ENCODE peak calls at places on chromosomes 16 and 17, in eight cellular contexts. One of them, this sample, is unnamed.

GRCh38 chr16:22855231-22855630 is 41.3 kb downstream of the HS3ST2 start:
- DNase-seq in epithelial cell of prostate: no peak
- DNase-seq in fibroblast of pulmonary artery: no peak
- DNase-seq in stromal cell of bone marrow: no peak
- DNase-seq in activated T-helper 9 cell treated with anti-CD3 and anti-CD28 coated beads, Interleukin-2, amount 50 U/mL, for 16 hours: no peak
- DNase-seq in effector memory CD4-positive, alpha-beta T cell: no peak
- DNase-seq in COR-L47: no peak
- DNase-seq in MV-4-11: no peak
- DNase-seq in this sample: no peak

GRCh38 chr17:11205656-11206055 is 35.4 kb upstream of the SHISA6 start:
- DNase-seq in MV-4-11: no peak
- DNase-seq in effector memory CD4-positive, alpha-beta T cell: no peak
- DNase-seq in epithelial cell of prostate: no peak
- DNase-seq in stromal cell of bone marrow: no peak
- DNase-seq in activated T-helper 9 cell treated with anti-CD3 and anti-CD28 coated beads, Interleukin-2, amount 50 U/mL, for 16 hours: no peak
- DNase-seq in COR-L47: no peak
- DNase-seq in fibroblast of pulmonary artery: no peak
- DNase-seq in this sample: no peak

GRCh38 chr16:65744401-65744800 is 622.1 kb upstream of the CDH5 start:
- DNase-seq in fibroblast of pulmonary artery: no peak
- DNase-seq in activated T-helper 9 cell treated with anti-CD3 and anti-CD28 coated beads, Interleukin-2, amount 50 U/mL, for 16 hours: no peak
- DNase-seq in stromal cell of bone marrow: no peak
- DNase-seq in epithelial cell of prostate: no peak
- DNase-seq in effector memory CD4-positive, alpha-beta T cell: no peak
- DNase-seq in COR-L47: no peak
- DNase-seq in MV-4-11: no peak
- DNase-seq in this sample: no peak

GRCh38 chr16:52251495-52251894 is 295.4 kb downstream of the TOX3 start:
- DNase-seq in effector memory CD4-positive, alpha-beta T cell: no peak
- DNase-seq in stromal cell of bone marrow: no peak
- DNase-seq in activated T-helper 9 cell treated with anti-CD3 and anti-CD28 coated beads, Interleukin-2, amount 50 U/mL, for 16 hours: no peak
- DNase-seq in epithelial cell of prostate: no peak
- DNase-seq in MV-4-11: no peak
- DNase-seq in COR-L47: peak; percentile 83
- DNase-seq in fibroblast of pulmonary artery: no peak
- DNase-seq in this sample: no peak

GRCh38 chr16:3509470-3509928 is 8.7 kb downstream of the CLUAP1 start:
- DNase-seq in fibroblast of pulmonary artery: no peak
- DNase-seq in COR-L47: no peak
- DNase-seq in epithelial cell of prostate: peak; percentile 58
- DNase-seq in stromal cell of bone marrow: no peak
- DNase-seq in activated T-helper 9 cell treated with anti-CD3 and anti-CD28 coated beads, Interleukin-2, amount 50 U/mL, for 16 hours: peak; percentile 40
- DNase-seq in MV-4-11: no peak
- DNase-seq in effector memory CD4-positive, alpha-beta T cell: peak; percentile 60
- DNase-seq in this sample: no peak

GRCh38 chr16:1351582-1352362 is at the start of the genes GNPTG and TSR3:
- DNase-seq in fibroblast of pulmonary artery: peak; percentile 91
- DNase-seq in stromal cell of bone marrow: peak; percentile 70
- DNase-seq in epithelial cell of prostate: peak; percentile 69
- DNase-seq in effector memory CD4-positive, alpha-beta T cell: peak; percentile 75
- DNase-seq in activated T-helper 9 cell treated with anti-CD3 and anti-CD28 coated beads, Interleukin-2, amount 50 U/mL, for 16 hours: peak; percentile 81
- DNase-seq in MV-4-11: peak; percentile 80
- DNase-seq in COR-L47: peak; percentile 79
- DNase-seq in this sample: peak; percentile 85

GRCh38 chr17:44045493-44045892 is 21.0 kb downstream of the LSM12 start:
- DNase-seq in COR-L47: no peak
- DNase-seq in activated T-helper 9 cell treated with anti-CD3 and anti-CD28 coated beads, Interleukin-2, amount 50 U/mL, for 16 hours: no peak
- DNase-seq in stromal cell of bone marrow: no peak
- DNase-seq in effector memory CD4-positive, alpha-beta T cell: no peak
- DNase-seq in MV-4-11: no peak
- DNase-seq in epithelial cell of prostate: no peak
- DNase-seq in fibroblast of pulmonary artery: no peak
- DNase-seq in this sample: no peak

GRCh38 chr17:4965311-4965986 is 2.2 kb downstream of the SPAG7 start:
- DNase-seq in epithelial cell of prostate: no peak
- DNase-seq in effector memory CD4-positive, alpha-beta T cell: no peak
- DNase-seq in fibroblast of pulmonary artery: no peak
- DNase-seq in stromal cell of bone marrow: no peak
- DNase-seq in COR-L47: no peak
- DNase-seq in activated T-helper 9 cell treated with anti-CD3 and anti-CD28 coated beads, Interleukin-2, amount 50 U/mL, for 16 hours: no peak
- DNase-seq in MV-4-11: no peak
- DNase-seq in this sample: no peak

GRCh38 chr17:20170085-20170484 is 160.9 kb downstream of the SPECC1 start:
- DNase-seq in effector memory CD4-positive, alpha-beta T cell: no peak
- DNase-seq in stromal cell of bone marrow: no peak
- DNase-seq in MV-4-11: no peak
- DNase-seq in epithelial cell of prostate: no peak
- DNase-seq in activated T-helper 9 cell treated with anti-CD3 and anti-CD28 coated beads, Interleukin-2, amount 50 U/mL, for 16 hours: no peak
- DNase-seq in fibroblast of pulmonary artery: no peak
- DNase-seq in COR-L47: no peak
- DNase-seq in this sample: no peak

GRCh38 chr16:69610356-69610755 is 44.6 kb downstream of the NFAT5 start:
- DNase-seq in MV-4-11: no peak
- DNase-seq in epithelial cell of prostate: no peak
- DNase-seq in COR-L47: no peak
- DNase-seq in activated T-helper 9 cell treated with anti-CD3 and anti-CD28 coated beads, Interleukin-2, amount 50 U/mL, for 16 hours: no peak
- DNase-seq in stromal cell of bone marrow: no peak
- DNase-seq in fibroblast of pulmonary artery: no peak
- DNase-seq in effector memory CD4-positive, alpha-beta T cell: no peak
- DNase-seq in this sample: no peak

GRCh38 chr16:4245400-4245799 is 3.5 kb upstream of the SRL start:
- DNase-seq in stromal cell of bone marrow: no peak
- DNase-seq in COR-L47: no peak
- DNase-seq in epithelial cell of prostate: no peak
- DNase-seq in effector memory CD4-positive, alpha-beta T cell: no peak
- DNase-seq in fibroblast of pulmonary artery: peak; percentile 46
- DNase-seq in activated T-helper 9 cell treated with anti-CD3 and anti-CD28 coated beads, Interleukin-2, amount 50 U/mL, for 16 hours: no peak
- DNase-seq in MV-4-11: peak; percentile 23
- DNase-seq in this sample: no peak

GRCh38 chr16:70152578-70153302 is 20.8 kb upstream of the CLEC18C start:
- DNase-seq in epithelial cell of prostate: no peak
- DNase-seq in MV-4-11: no peak
- DNase-seq in COR-L47: no peak
- DNase-seq in fibroblast of pulmonary artery: no peak
- DNase-seq in stromal cell of bone marrow: no peak
- DNase-seq in effector memory CD4-positive, alpha-beta T cell: no peak
- DNase-seq in activated T-helper 9 cell treated with anti-CD3 and anti-CD28 coated beads, Interleukin-2, amount 50 U/mL, for 16 hours: no peak
- DNase-seq in this sample: no peak

GRCh38 chr17:17692353-17693252 is 11.3 kb downstream of the RAI1 start:
- DNase-seq in stromal cell of bone marrow: no peak
- DNase-seq in epithelial cell of prostate: no peak
- DNase-seq in effector memory CD4-positive, alpha-beta T cell: no peak
- DNase-seq in COR-L47: no peak
- DNase-seq in activated T-helper 9 cell treated with anti-CD3 and anti-CD28 coated beads, Interleukin-2, amount 50 U/mL, for 16 hours: no peak
- DNase-seq in MV-4-11: peak; percentile 13
- DNase-seq in fibroblast of pulmonary artery: no peak
- DNase-seq in this sample: no peak

GRCh38 chr16:3057181-3058166 is 8.0 kb upstream of the IL32 start:
- DNase-seq in COR-L47: no peak
- DNase-seq in activated T-helper 9 cell treated with anti-CD3 and anti-CD28 coated beads, Interleukin-2, amount 50 U/mL, for 16 hours: no peak
- DNase-seq in stromal cell of bone marrow: no peak
- DNase-seq in epithelial cell of prostate: no peak
- DNase-seq in MV-4-11: no peak
- DNase-seq in fibroblast of pulmonary artery: no peak
- DNase-seq in effector memory CD4-positive, alpha-beta T cell: no peak
- DNase-seq in this sample: no peak

GRCh38 chr17:81420769-81421462 is 25.7 kb downstream of the BAHCC1 start:
- DNase-seq in fibroblast of pulmonary artery: peak; percentile 48
- DNase-seq in effector memory CD4-positive, alpha-beta T cell: no peak
- DNase-seq in COR-L47: no peak
- DNase-seq in epithelial cell of prostate: no peak
- DNase-seq in stromal cell of bone marrow: no peak
- DNase-seq in activated T-helper 9 cell treated with anti-CD3 and anti-CD28 coated beads, Interleukin-2, amount 50 U/mL, for 16 hours: no peak
- DNase-seq in MV-4-11: no peak
- DNase-seq in this sample: no peak

GRCh38 chr16:67963325-67964321 is 4.8 kb downstream of the SLC12A4 start:
- DNase-seq in activated T-helper 9 cell treated with anti-CD3 and anti-CD28 coated beads, Interleukin-2, amount 50 U/mL, for 16 hours: no peak
- DNase-seq in effector memory CD4-positive, alpha-beta T cell: no peak
- DNase-seq in epithelial cell of prostate: no peak
- DNase-seq in COR-L47: no peak
- DNase-seq in stromal cell of bone marrow: no peak
- DNase-seq in fibroblast of pulmonary artery: peak; percentile 15
- DNase-seq in MV-4-11: no peak
- DNase-seq in this sample: no peak

GRCh38 chr16:82192665-82193064 is 22.6 kb upstream of the MPHOSPH6 start:
- DNase-seq in stromal cell of bone marrow: peak; percentile 52
- DNase-seq in COR-L47: no peak
- DNase-seq in effector memory CD4-positive, alpha-beta T cell: no peak
- DNase-seq in fibroblast of pulmonary artery: peak; percentile 90
- DNase-seq in epithelial cell of prostate: peak; percentile 62
- DNase-seq in activated T-helper 9 cell treated with anti-CD3 and anti-CD28 coated beads, Interleukin-2, amount 50 U/mL, for 16 hours: no peak
- DNase-seq in MV-4-11: peak; percentile 94
- DNase-seq in this sample: no peak

GRCh38 chr17:50501054-50501453 is 7.2 kb upstream of the MYCBPAP start:
- DNase-seq in epithelial cell of prostate: no peak
- DNase-seq in effector memory CD4-positive, alpha-beta T cell: no peak
- DNase-seq in MV-4-11: no peak
- DNase-seq in stromal cell of bone marrow: no peak
- DNase-seq in activated T-helper 9 cell treated with anti-CD3 and anti-CD28 coated beads, Interleukin-2, amount 50 U/mL, for 16 hours: no peak
- DNase-seq in COR-L47: no peak
- DNase-seq in fibroblast of pulmonary artery: no peak
- DNase-seq in this sample: no peak

GRCh38 chr17:20009052-20009301 is 182 bp upstream of the SPECC1 start:
- DNase-seq in effector memory CD4-positive, alpha-beta T cell: no peak
- DNase-seq in activated T-helper 9 cell treated with anti-CD3 and anti-CD28 coated beads, Interleukin-2, amount 50 U/mL, for 16 hours: no peak
- DNase-seq in MV-4-11: no peak
- DNase-seq in COR-L47: no peak
- DNase-seq in stromal cell of bone marrow: peak; percentile 30
- DNase-seq in fibroblast of pulmonary artery: no peak
- DNase-seq in epithelial cell of prostate: no peak
- DNase-seq in this sample: no peak

GRCh38 chr17:57600092-57600491 is 145.0 kb downstream of the CCDC182 start:
- DNase-seq in fibroblast of pulmonary artery: no peak
- DNase-seq in MV-4-11: peak; percentile 88
- DNase-seq in stromal cell of bone marrow: no peak
- DNase-seq in effector memory CD4-positive, alpha-beta T cell: no peak
- DNase-seq in activated T-helper 9 cell treated with anti-CD3 and anti-CD28 coated beads, Interleukin-2, amount 50 U/mL, for 16 hours: no peak
- DNase-seq in epithelial cell of prostate: no peak
- DNase-seq in COR-L47: no peak
- DNase-seq in this sample: no peak

GRCh38 chr16:84450176-84450865 is 54.1 kb downstream of the MEAK7 start:
- DNase-seq in COR-L47: no peak
- DNase-seq in epithelial cell of prostate: no peak
- DNase-seq in fibroblast of pulmonary artery: no peak
- DNase-seq in effector memory CD4-positive, alpha-beta T cell: no peak
- DNase-seq in MV-4-11: no peak
- DNase-seq in activated T-helper 9 cell treated with anti-CD3 and anti-CD28 coated beads, Interleukin-2, amount 50 U/mL, for 16 hours: no peak
- DNase-seq in stromal cell of bone marrow: no peak
- DNase-seq in this sample: no peak

GRCh38 chr17:41779954-41780353 is 6.6 kb downstream of the JUP start:
- DNase-seq in stromal cell of bone marrow: no peak
- DNase-seq in fibroblast of pulmonary artery: no peak
- DNase-seq in activated T-helper 9 cell treated with anti-CD3 and anti-CD28 coated beads, Interleukin-2, amount 50 U/mL, for 16 hours: no peak
- DNase-seq in MV-4-11: no peak
- DNase-seq in effector memory CD4-positive, alpha-beta T cell: no peak
- DNase-seq in epithelial cell of prostate: no peak
- DNase-seq in COR-L47: no peak
- DNase-seq in this sample: no peak

GRCh38 chr17:78429618-78429995 is 51.2 kb downstream of the PGS1 start:
- DNase-seq in effector memory CD4-positive, alpha-beta T cell: no peak
- DNase-seq in COR-L47: no peak
- DNase-seq in MV-4-11: peak; percentile 22
- DNase-seq in activated T-helper 9 cell treated with anti-CD3 and anti-CD28 coated beads, Interleukin-2, amount 50 U/mL, for 16 hours: no peak
- DNase-seq in epithelial cell of prostate: no peak
- DNase-seq in stromal cell of bone marrow: no peak
- DNase-seq in fibroblast of pulmonary artery: no peak
- DNase-seq in this sample: no peak

GRCh38 chr17:56098746-56099145 is 54.5 kb upstream of the ANKFN1 start:
- DNase-seq in fibroblast of pulmonary artery: no peak
- DNase-seq in effector memory CD4-positive, alpha-beta T cell: no peak
- DNase-seq in activated T-helper 9 cell treated with anti-CD3 and anti-CD28 coated beads, Interleukin-2, amount 50 U/mL, for 16 hours: no peak
- DNase-seq in stromal cell of bone marrow: no peak
- DNase-seq in epithelial cell of prostate: no peak
- DNase-seq in COR-L47: no peak
- DNase-seq in MV-4-11: no peak
- DNase-seq in this sample: no peak

GRCh38 chr17:68289936-68290267 is 1.0 kb downstream of the SLC16A6 start:
- DNase-seq in MV-4-11: no peak
- DNase-seq in activated T-helper 9 cell treated with anti-CD3 and anti-CD28 coated beads, Interleukin-2, amount 50 U/mL, for 16 hours: no peak
- DNase-seq in epithelial cell of prostate: no peak
- DNase-seq in COR-L47: no peak
- DNase-seq in stromal cell of bone marrow: no peak
- DNase-seq in fibroblast of pulmonary artery: no peak
- DNase-seq in effector memory CD4-positive, alpha-beta T cell: no peak
- DNase-seq in this sample: no peak

GRCh38 chr17:40779181-40779909 is 3.0 kb downstream of the KRT27 start:
- DNase-seq in epithelial cell of prostate: no peak
- DNase-seq in COR-L47: no peak
- DNase-seq in fibroblast of pulmonary artery: no peak
- DNase-seq in activated T-helper 9 cell treated with anti-CD3 and anti-CD28 coated beads, Interleukin-2, amount 50 U/mL, for 16 hours: no peak
- DNase-seq in effector memory CD4-positive, alpha-beta T cell: no peak
- DNase-seq in stromal cell of bone marrow: no peak
- DNase-seq in MV-4-11: no peak
- DNase-seq in this sample: no peak

GRCh38 chr17:33582661-33583060 is 289.6 kb upstream of the ASIC2 start:
- DNase-seq in MV-4-11: no peak
- DNase-seq in stromal cell of bone marrow: no peak
- DNase-seq in COR-L47: no peak
- DNase-seq in effector memory CD4-positive, alpha-beta T cell: no peak
- DNase-seq in activated T-helper 9 cell treated with anti-CD3 and anti-CD28 coated beads, Interleukin-2, amount 50 U/mL, for 16 hours: no peak
- DNase-seq in epithelial cell of prostate: no peak
- DNase-seq in fibroblast of pulmonary artery: no peak
- DNase-seq in this sample: no peak

GRCh38 chr16:28009586-28010373 is 53.7 kb downstream of the GSG1L start:
- DNase-seq in activated T-helper 9 cell treated with anti-CD3 and anti-CD28 coated beads, Interleukin-2, amount 50 U/mL, for 16 hours: no peak
- DNase-seq in MV-4-11: no peak
- DNase-seq in COR-L47: no peak
- DNase-seq in fibroblast of pulmonary artery: no peak
- DNase-seq in effector memory CD4-positive, alpha-beta T cell: no peak
- DNase-seq in epithelial cell of prostate: no peak
- DNase-seq in stromal cell of bone marrow: no peak
- DNase-seq in this sample: no peak

GRCh38 chr17:32903774-32904673 is 23.9 kb upstream of the TMEM98 start:
- DNase-seq in epithelial cell of prostate: no peak
- DNase-seq in MV-4-11: no peak
- DNase-seq in stromal cell of bone marrow: no peak
- DNase-seq in fibroblast of pulmonary artery: no peak
- DNase-seq in COR-L47: no peak
- DNase-seq in activated T-helper 9 cell treated with anti-CD3 and anti-CD28 coated beads, Interleukin-2, amount 50 U/mL, for 16 hours: no peak
- DNase-seq in effector memory CD4-positive, alpha-beta T cell: no peak
- DNase-seq in this sample: no peak

GRCh38 chr17:21186399-21187187 is 27.4 kb downstream of the TMEM11 start:
- DNase-seq in effector memory CD4-positive, alpha-beta T cell: no peak
- DNase-seq in epithelial cell of prostate: no peak
- DNase-seq in MV-4-11: no peak
- DNase-seq in stromal cell of bone marrow: no peak
- DNase-seq in COR-L47: no peak
- DNase-seq in fibroblast of pulmonary artery: no peak
- DNase-seq in activated T-helper 9 cell treated with anti-CD3 and anti-CD28 coated beads, Interleukin-2, amount 50 U/mL, for 16 hours: no peak
- DNase-seq in this sample: no peak

GRCh38 chr17:47267354-47267828 is 13.8 kb downstream of the ITGB3 start:
- DNase-seq in stromal cell of bone marrow: peak; percentile 89
- DNase-seq in epithelial cell of prostate: no peak
- DNase-seq in activated T-helper 9 cell treated with anti-CD3 and anti-CD28 coated beads, Interleukin-2, amount 50 U/mL, for 16 hours: no peak
- DNase-seq in COR-L47: no peak
- DNase-seq in MV-4-11: no peak
- DNase-seq in effector memory CD4-positive, alpha-beta T cell: no peak
- DNase-seq in fibroblast of pulmonary artery: peak; percentile 71
- DNase-seq in this sample: no peak

GRCh38 chr16:1030381-1030901 is 42.1 kb upstream of the SSTR5 start:
- DNase-seq in fibroblast of pulmonary artery: no peak
- DNase-seq in effector memory CD4-positive, alpha-beta T cell: no peak
- DNase-seq in COR-L47: no peak
- DNase-seq in MV-4-11: no peak
- DNase-seq in epithelial cell of prostate: no peak
- DNase-seq in activated T-helper 9 cell treated with anti-CD3 and anti-CD28 coated beads, Interleukin-2, amount 50 U/mL, for 16 hours: no peak
- DNase-seq in stromal cell of bone marrow: no peak
- DNase-seq in this sample: no peak

GRCh38 chr17:42881768-42882565 is 18.6 kb upstream of the G6PC1 start:
- DNase-seq in stromal cell of bone marrow: no peak
- DNase-seq in epithelial cell of prostate: no peak
- DNase-seq in activated T-helper 9 cell treated with anti-CD3 and anti-CD28 coated beads, Interleukin-2, amount 50 U/mL, for 16 hours: no peak
- DNase-seq in effector memory CD4-positive, alpha-beta T cell: no peak
- DNase-seq in COR-L47: no peak
- DNase-seq in fibroblast of pulmonary artery: no peak
- DNase-seq in MV-4-11: no peak
- DNase-seq in this sample: no peak

This sample was measured in AG09319.